ENCODE peak calls at places on chromosomes 1 and 21, in nine cellular contexts. R is RKO; U is upper lobe of right lung; X is stimulated activated CD8-positive, alpha-beta memory T cell treated with anti-CD3 and anti-CD28 coated beads, Interleukin-12 subunit alpha, Interleukin-12 subunit beta, amount 100 ng/mL, for 1 hour; K is erythroblast; V is NCI-H2029; H is 8988T; S is mucosa of descending colon; Y is AML-193. D is an unnamed sample.

GRCh38 chr1:33339413-33339812 is 18.5 kb upstream of the A3GALT2 start:
- DNase-seq in R (no peak), U (no peak), X (no peak), K (no peak), V (no peak), H (no peak), S (no peak), Y (no peak), D (no peak)

GRCh38 chr1:53328009-53328489 is at the start of gene LRP8:
- DNase-seq in R (peak; percentile 78), U (peak; percentile 91), X (peak; percentile 62), K (peak; percentile 82), V (peak; percentile 84), H (peak; percentile 80), S (peak; percentile 80), Y (peak; percentile 46), D (peak; percentile 71)

GRCh38 chr1:30446100-30446499 is 277.3 kb downstream of the MATN1 start:
- DNase-seq in R (no peak), U (no peak), X (no peak), K (no peak), V (no peak), H (no peak), S (no peak), Y (no peak), D (no peak)

GRCh38 chr1:36133484-36133883 is 8.5 kb upstream of the COL8A2 start:
- DNase-seq in R (peak; percentile 92), U (no peak), X (no peak), K (peak; percentile 76), V (peak; percentile 83), H (no peak), S (peak; percentile 97), Y (no peak), D (peak; percentile 95)

GRCh38 chr1:199529324-199529723 is 498.2 kb upstream of the NR5A2 start:
- DNase-seq in R (no peak), U (no peak), X (no peak), K (no peak), V (no peak), H (no peak), S (no peak), Y (no peak), D (no peak)

GRCh38 chr1:19370453-19371170 is 58.5 kb downstream of the SLC66A1 start:
- DNase-seq in R (no peak), U (peak; percentile 86), X (no peak), K (no peak), V (no peak), H (no peak), S (no peak), Y (no peak), D (no peak)

GRCh38 chr21:37530901-37531351 is 164.4 kb downstream of the DYRK1A start:
- DNase-seq in R (no peak), U (no peak), X (no peak), K (no peak), V (peak; percentile 16), H (no peak), S (no peak), Y (no peak), D (no peak)

GRCh38 chr1:229035748-229036082 is 235.2 kb upstream of the RAB4A start:
- DNase-seq in R (no peak), U (no peak), X (no peak), K (no peak), V (no peak), H (no peak), S (no peak), Y (no peak), D (no peak)

GRCh38 chr1:184188091-184188490 is 136.6 kb downstream of the TSEN15 start:
- DNase-seq in R (no peak), U (no peak), X (no peak), K (no peak), V (no peak), H (no peak), S (no peak), Y (no peak), D (no peak)

GRCh38 chr21:14740692-14741091 is 194.6 kb upstream of the SAMSN1 start:
- DNase-seq in R (peak; percentile 24), U (no peak), X (no peak), K (no peak), V (no peak), H (no peak), S (no peak), Y (no peak), D (peak; percentile 73)

GRCh38 chr1:110631836-110632620 is 25.9 kb upstream of the KCNA2 start:
- DNase-seq in R (no peak), U (no peak), X (no peak), K (no peak), V (no peak), H (no peak), S (no peak), Y (no peak), D (no peak)

GRCh38 chr1:64121766-64122385 is 81.5 kb upstream of the UBE2U start:
- DNase-seq in R (no peak), U (no peak), X (no peak), K (no peak), V (peak; percentile 33), H (no peak), S (no peak), Y (no peak), D (no peak)

GRCh38 chr1:234495231-234495990 is 16.4 kb upstream of the TARBP1 start:
- DNase-seq in R (peak; percentile 41), U (no peak), X (no peak), K (peak; percentile 39), V (no peak), H (no peak), S (no peak), Y (no peak), D (peak; percentile 78)

GRCh38 chr1:171434717-171435346 is 50.5 kb upstream of the PRRC2C start:
- DNase-seq in R (peak; percentile 83), U (no peak), X (no peak), K (no peak), V (no peak), H (no peak), S (no peak), Y (peak; percentile 23), D (peak; percentile 92)

GRCh38 chr1:96075704-96076455 is 645.7 kb upstream of the PTBP2 start:
- DNase-seq in R (peak; percentile 3), U (no peak), X (no peak), K (no peak), V (no peak), H (no peak), S (no peak), Y (no peak), D (peak; percentile 64)

GRCh38 chr1:42136466-42136865 is 16.7 kb upstream of the GUCA2B start:
- DNase-seq in R (no peak), U (no peak), X (no peak), K (no peak), V (no peak), H (no peak), S (no peak), Y (peak; percentile 6), D (no peak)

GRCh38 chr1:64686828-64687724 is 57.8 kb upstream of the RAVER2 start:
- DNase-seq in R (peak; percentile 66), U (no peak), X (peak; percentile 4), K (peak; percentile 74), V (peak; percentile 63), H (peak; percentile 10), S (peak; percentile 38), Y (peak; percentile 41), D (peak; percentile 76)

GRCh38 chr1:121522061-121522759 is 337.4 kb downstream of the SRGAP2C start:
- DNase-seq in R (no peak), U (no peak), X (no peak), K (no peak), V (no peak), H (no peak), S (no peak), Y (no peak), D (no peak)

GRCh38 chr1:23446644-23447310 is 22.2 kb upstream of the TCEA3 start:
- DNase-seq in R (no peak), U (no peak), X (no peak), K (no peak), V (peak; percentile 34), H (no peak), S (no peak), Y (no peak), D (no peak)

GRCh38 chr1:235999259-235999925 is 65.5 kb downstream of the NID1 start:
- DNase-seq in R (peak; percentile 78), U (no peak), X (peak; percentile 51), K (no peak), V (no peak), H (peak; percentile 42), S (no peak), Y (no peak), D (peak; percentile 87)

GRCh38 chr1:27713139-27713725 is 12.5 kb upstream of the FAM76A start:
- DNase-seq in R (no peak), U (no peak), X (no peak), K (no peak), V (no peak), H (no peak), S (no peak), Y (no peak), D (no peak)

GRCh38 chr1:206890125-206890637 is 7.1 kb upstream of the IL24 start:
- DNase-seq in R (no peak), U (no peak), X (no peak), K (no peak), V (peak; percentile 8), H (no peak), S (no peak), Y (no peak), D (peak; percentile 99)

GRCh38 chr1:53321366-53321765 is 6.5 kb downstream of the LRP8 start:
- DNase-seq in R (no peak), U (peak; percentile 39), X (no peak), K (no peak), V (no peak), H (peak; percentile 68), S (no peak), Y (no peak), D (no peak)